ENCODE peak calls at places on chromosomes 5 and 9, in four cellular contexts. One of them, this sample, is unnamed.

GRCh38 chr5:54021413-54022155 is 288.8 kb downstream of the ARL15 start:
- DNase-seq in stromal cell of bone marrow: no peak
- DNase-seq in PC-9: no peak
- DNase-seq in stimulated activated CD8-positive, alpha-beta memory T cell treated with anti-CD3 and anti-CD28 coated beads, Interleukin-2, amount 100 ng/mL, for 1 hour: no peak
- DNase-seq in this sample: no peak

GRCh38 chr9:99826579-99826978 is 4.9 kb downstream of the NR4A3 start:
- DNase-seq in stromal cell of bone marrow: no peak
- DNase-seq in PC-9: no peak
- DNase-seq in stimulated activated CD8-positive, alpha-beta memory T cell treated with anti-CD3 and anti-CD28 coated beads, Interleukin-2, amount 100 ng/mL, for 1 hour: no peak
- DNase-seq in this sample: no peak

GRCh38 chr9:122742003-122742402 is at the start of gene OR1L6:
- DNase-seq in stromal cell of bone marrow: no peak
- DNase-seq in PC-9: no peak
- DNase-seq in stimulated activated CD8-positive, alpha-beta memory T cell treated with anti-CD3 and anti-CD28 coated beads, Interleukin-2, amount 100 ng/mL, for 1 hour: no peak
- DNase-seq in this sample: no peak

GRCh38 chr5:42994285-42995151 is 45.6 kb downstream of the ANXA2R start:
- DNase-seq in stromal cell of bone marrow: peak; percentile 87
- DNase-seq in PC-9: no peak
- DNase-seq in stimulated activated CD8-positive, alpha-beta memory T cell treated with anti-CD3 and anti-CD28 coated beads, Interleukin-2, amount 100 ng/mL, for 1 hour: peak; percentile 69
- DNase-seq in this sample: no peak

GRCh38 chr5:118557103-118557805 is 431.1 kb downstream of the DTWD2 start:
- DNase-seq in stromal cell of bone marrow: no peak
- DNase-seq in PC-9: no peak
- DNase-seq in stimulated activated CD8-positive, alpha-beta memory T cell treated with anti-CD3 and anti-CD28 coated beads, Interleukin-2, amount 100 ng/mL, for 1 hour: no peak
- DNase-seq in this sample: no peak

GRCh38 chr9:34995288-34996060 is 5.9 kb downstream of the DNAJB5 start:
- DNase-seq in stromal cell of bone marrow: peak; percentile 27
- DNase-seq in PC-9: no peak
- DNase-seq in stimulated activated CD8-positive, alpha-beta memory T cell treated with anti-CD3 and anti-CD28 coated beads, Interleukin-2, amount 100 ng/mL, for 1 hour: no peak
- DNase-seq in this sample: no peak

GRCh38 chr9:110121170-110121569 is 86.8 kb downstream of the C9orf152 start:
- DNase-seq in stromal cell of bone marrow: no peak
- DNase-seq in PC-9: no peak
- DNase-seq in stimulated activated CD8-positive, alpha-beta memory T cell treated with anti-CD3 and anti-CD28 coated beads, Interleukin-2, amount 100 ng/mL, for 1 hour: no peak
- DNase-seq in this sample: no peak

GRCh38 chr5:126527892-126528291 is 67.1 kb downstream of the ALDH7A1 start:
- DNase-seq in stromal cell of bone marrow: no peak
- DNase-seq in PC-9: peak; percentile 78
- DNase-seq in stimulated activated CD8-positive, alpha-beta memory T cell treated with anti-CD3 and anti-CD28 coated beads, Interleukin-2, amount 100 ng/mL, for 1 hour: no peak
- DNase-seq in this sample: no peak

GRCh38 chr5:145936401-145937131 is at the start of gene SH3RF2:
- DNase-seq in stromal cell of bone marrow: peak; percentile 65
- DNase-seq in PC-9: peak; percentile 89
- DNase-seq in stimulated activated CD8-positive, alpha-beta memory T cell treated with anti-CD3 and anti-CD28 coated beads, Interleukin-2, amount 100 ng/mL, for 1 hour: no peak
- DNase-seq in this sample: no peak

GRCh38 chr5:13218518-13218917 is 726.0 kb downstream of the DNAH5 start:
- DNase-seq in stromal cell of bone marrow: no peak
- DNase-seq in PC-9: no peak
- DNase-seq in stimulated activated CD8-positive, alpha-beta memory T cell treated with anti-CD3 and anti-CD28 coated beads, Interleukin-2, amount 100 ng/mL, for 1 hour: no peak
- DNase-seq in this sample: no peak

GRCh38 chr9:73079326-73079725 is 72.3 kb upstream of the ANXA1 start:
- DNase-seq in stromal cell of bone marrow: no peak
- DNase-seq in PC-9: peak; percentile 67
- DNase-seq in stimulated activated CD8-positive, alpha-beta memory T cell treated with anti-CD3 and anti-CD28 coated beads, Interleukin-2, amount 100 ng/mL, for 1 hour: no peak
- DNase-seq in this sample: no peak

GRCh38 chr5:56168066-56168478 is 65.1 kb downstream of the ANKRD55 start:
- DNase-seq in stromal cell of bone marrow: peak; percentile 65
- DNase-seq in PC-9: no peak
- DNase-seq in stimulated activated CD8-positive, alpha-beta memory T cell treated with anti-CD3 and anti-CD28 coated beads, Interleukin-2, amount 100 ng/mL, for 1 hour: no peak
- DNase-seq in this sample: no peak

GRCh38 chr5:180873628-180874520 is 12.8 kb upstream of the ZFP62 start:
- DNase-seq in stromal cell of bone marrow: no peak
- DNase-seq in PC-9: peak; percentile 45
- DNase-seq in stimulated activated CD8-positive, alpha-beta memory T cell treated with anti-CD3 and anti-CD28 coated beads, Interleukin-2, amount 100 ng/mL, for 1 hour: no peak
- DNase-seq in this sample: no peak

GRCh38 chr5:1641041-1641440 is 117.3 kb upstream of the LPCAT1 start:
- DNase-seq in stromal cell of bone marrow: no peak
- DNase-seq in PC-9: no peak
- DNase-seq in stimulated activated CD8-positive, alpha-beta memory T cell treated with anti-CD3 and anti-CD28 coated beads, Interleukin-2, amount 100 ng/mL, for 1 hour: no peak
- DNase-seq in this sample: no peak

GRCh38 chr5:147690595-147690994 is 91.9 kb downstream of the JAKMIP2 start:
- DNase-seq in stromal cell of bone marrow: no peak
- DNase-seq in PC-9: no peak
- DNase-seq in stimulated activated CD8-positive, alpha-beta memory T cell treated with anti-CD3 and anti-CD28 coated beads, Interleukin-2, amount 100 ng/mL, for 1 hour: no peak
- DNase-seq in this sample: no peak

GRCh38 chr9:2336055-2336454 is 285.5 kb upstream of the VLDLR start:
- DNase-seq in stromal cell of bone marrow: no peak
- DNase-seq in PC-9: no peak
- DNase-seq in stimulated activated CD8-positive, alpha-beta memory T cell treated with anti-CD3 and anti-CD28 coated beads, Interleukin-2, amount 100 ng/mL, for 1 hour: no peak
- DNase-seq in this sample: no peak

GRCh38 chr5:75021229-75021628 is 31.1 kb downstream of the GCNT4 start:
- DNase-seq in stromal cell of bone marrow: no peak
- DNase-seq in PC-9: no peak
- DNase-seq in stimulated activated CD8-positive, alpha-beta memory T cell treated with anti-CD3 and anti-CD28 coated beads, Interleukin-2, amount 100 ng/mL, for 1 hour: no peak
- DNase-seq in this sample: no peak

GRCh38 chr5:79069488-79070001 is at the start of the genes BHMT2 and DMGDH:
- DNase-seq in stromal cell of bone marrow: peak; percentile 22
- DNase-seq in PC-9: no peak
- DNase-seq in stimulated activated CD8-positive, alpha-beta memory T cell treated with anti-CD3 and anti-CD28 coated beads, Interleukin-2, amount 100 ng/mL, for 1 hour: no peak
- DNase-seq in this sample: no peak

GRCh38 chr9:88310310-88310980 is 77.8 kb upstream of the SPIN1 start:
- DNase-seq in stromal cell of bone marrow: no peak
- DNase-seq in PC-9: no peak
- DNase-seq in stimulated activated CD8-positive, alpha-beta memory T cell treated with anti-CD3 and anti-CD28 coated beads, Interleukin-2, amount 100 ng/mL, for 1 hour: no peak
- DNase-seq in this sample: no peak

GRCh38 chr5:81830602-81831001 is 79.7 kb upstream of the SSBP2 start:
- DNase-seq in stromal cell of bone marrow: no peak
- DNase-seq in PC-9: no peak
- DNase-seq in stimulated activated CD8-positive, alpha-beta memory T cell treated with anti-CD3 and anti-CD28 coated beads, Interleukin-2, amount 100 ng/mL, for 1 hour: no peak
- DNase-seq in this sample: no peak

GRCh38 chr5:153965102-153965645 is 73.5 kb downstream of the FAM114A2 start:
- DNase-seq in stromal cell of bone marrow: peak; percentile 40
- DNase-seq in PC-9: no peak
- DNase-seq in stimulated activated CD8-positive, alpha-beta memory T cell treated with anti-CD3 and anti-CD28 coated beads, Interleukin-2, amount 100 ng/mL, for 1 hour: no peak
- DNase-seq in this sample: no peak

GRCh38 chr5:115246361-115246991 is 16.2 kb downstream of the PGGT1B start:
- DNase-seq in stromal cell of bone marrow: peak; percentile 20
- DNase-seq in PC-9: no peak
- DNase-seq in stimulated activated CD8-positive, alpha-beta memory T cell treated with anti-CD3 and anti-CD28 coated beads, Interleukin-2, amount 100 ng/mL, for 1 hour: no peak
- DNase-seq in this sample: no peak

GRCh38 chr9:101467690-101468089 is 32.1 kb upstream of the ALDOB start:
- DNase-seq in stromal cell of bone marrow: no peak
- DNase-seq in PC-9: no peak
- DNase-seq in stimulated activated CD8-positive, alpha-beta memory T cell treated with anti-CD3 and anti-CD28 coated beads, Interleukin-2, amount 100 ng/mL, for 1 hour: no peak
- DNase-seq in this sample: no peak

GRCh38 chr9:22079873-22080341 is 70.8 kb upstream of the CDKN2B start:
- DNase-seq in stromal cell of bone marrow: peak; percentile 77
- DNase-seq in PC-9: no peak
- DNase-seq in stimulated activated CD8-positive, alpha-beta memory T cell treated with anti-CD3 and anti-CD28 coated beads, Interleukin-2, amount 100 ng/mL, for 1 hour: no peak
- DNase-seq in this sample: no peak

GRCh38 chr9:69674741-69675438 is 2.7 kb upstream of the APBA1 start:
- DNase-seq in stromal cell of bone marrow: peak; percentile 87
- DNase-seq in PC-9: peak; percentile 88
- DNase-seq in stimulated activated CD8-positive, alpha-beta memory T cell treated with anti-CD3 and anti-CD28 coated beads, Interleukin-2, amount 100 ng/mL, for 1 hour: no peak
- DNase-seq in this sample: no peak

This sample was measured in keratinocyte.